ENCODE peak calls at places on chromosomes 2 and 18, in seven cellular contexts. E is fibroblast of pulmonary artery, U is HL-60, N is IMR-90, Q is right atrium auricular region, O is fibroblast of the aortic adventitia, I is tibial artery. B is an unnamed sample.

GRCh38 chr18:63890950-63891304 is 3.4 kb downstream of the SERPINB2 start:
- DNase-seq in U (no peak), O (no peak), I (no peak), N (peak; percentile 18), Q (no peak), E (peak; percentile 31), B (peak; percentile 13)

GRCh38 chr2:178152542-178152941 is 40.3 kb downstream of the RBM45 start:
- DNase-seq in U (no peak), O (no peak), N (no peak), I (no peak), Q (no peak), E (no peak), B (no peak)

GRCh38 chr2:44740678-44741077 is 200.8 kb upstream of the SIX3 start:
- DNase-seq in O (peak; percentile 35), I (no peak), Q (no peak), N (peak; percentile 12), U (no peak), E (no peak), B (no peak)

GRCh38 chr2:73907840-73908452 is 15.1 kb downstream of the ACTG2 start:
- DNase-seq in E (no peak), U (no peak), N (peak; percentile 62), I (no peak), Q (no peak), O (peak; percentile 18), B (peak; percentile 88)

GRCh38 chr2:239884875-239885274 is 140.3 kb downstream of the NDUFA10 start:
- DNase-seq in N (no peak), O (no peak), I (no peak), Q (no peak), E (no peak), U (no peak), B (no peak)

GRCh38 chr2:105763076-105763475 is 18.4 kb downstream of the NCK2 start:
- DNase-seq in E (no peak), Q (no peak), I (no peak), N (no peak), U (no peak), O (no peak), B (no peak)

GRCh38 chr18:3520230-3521085 is 70.5 kb downstream of the TGIF1 start:
- DNase-seq in I (no peak), Q (no peak), N (no peak), E (no peak), U (no peak), O (no peak), B (no peak)

GRCh38 chr18:13611616-13612110 is 114.7 kb downstream of the FAM210A start:
- DNase-seq in Q (peak; percentile 69), O (peak; percentile 53), E (peak; percentile 63), N (peak; percentile 9), I (peak; percentile 76), U (peak; percentile 63), B (peak; percentile 45)

GRCh38 chr18:48123965-48124364 is 193.5 kb upstream of the SMAD2 start:
- DNase-seq in I (no peak), N (no peak), Q (no peak), E (no peak), O (no peak), U (no peak), B (no peak)

GRCh38 chr2:26978061-26978596 is 7.7 kb downstream of the MAPRE3 start:
- DNase-seq in O (peak; percentile 29), N (no peak), Q (no peak), E (no peak), I (no peak), U (no peak), B (no peak)

GRCh38 chr2:147632193-147632592 is 212.6 kb upstream of the ACVR2A start:
- DNase-seq in O (no peak), N (no peak), U (peak; percentile 25), E (no peak), Q (no peak), I (no peak), B (no peak)

GRCh38 chr2:44172576-44172975 is 3.9 kb downstream of the PPM1B start:
- DNase-seq in Q (no peak), O (no peak), U (no peak), E (no peak), N (no peak), I (no peak), B (no peak)

GRCh38 chr2:222355860-222356259 is 57.1 kb upstream of the PAX3 start:
- DNase-seq in Q (no peak), U (no peak), I (no peak), E (no peak), O (no peak), N (no peak), B (peak; percentile 21)

GRCh38 chr2:235421618-235422017 is 72.2 kb upstream of the AGAP1 start:
- DNase-seq in U (no peak), O (no peak), E (no peak), I (no peak), Q (no peak), N (no peak), B (no peak)

GRCh38 chr2:69835666-69836065 is 6.2 kb downstream of the GMCL1 start:
- DNase-seq in I (no peak), U (no peak), Q (no peak), O (no peak), N (no peak), E (no peak), B (no peak)

GRCh38 chr2:69831354-69831905 is 2.0 kb downstream of the GMCL1 start:
- DNase-seq in O (peak; percentile 12), N (no peak), I (no peak), U (no peak), Q (no peak), E (no peak), B (peak; percentile 22)

GRCh38 chr2:69833752-69834151 is 4.3 kb downstream of the GMCL1 start:
- DNase-seq in E (no peak), Q (no peak), U (no peak), N (no peak), O (no peak), I (no peak), B (no peak)

GRCh38 chr2:69837533-69837932 is 8.1 kb downstream of the GMCL1 start:
- DNase-seq in O (no peak), N (no peak), U (no peak), I (no peak), E (no peak), Q (no peak), B (no peak)

DNA sequence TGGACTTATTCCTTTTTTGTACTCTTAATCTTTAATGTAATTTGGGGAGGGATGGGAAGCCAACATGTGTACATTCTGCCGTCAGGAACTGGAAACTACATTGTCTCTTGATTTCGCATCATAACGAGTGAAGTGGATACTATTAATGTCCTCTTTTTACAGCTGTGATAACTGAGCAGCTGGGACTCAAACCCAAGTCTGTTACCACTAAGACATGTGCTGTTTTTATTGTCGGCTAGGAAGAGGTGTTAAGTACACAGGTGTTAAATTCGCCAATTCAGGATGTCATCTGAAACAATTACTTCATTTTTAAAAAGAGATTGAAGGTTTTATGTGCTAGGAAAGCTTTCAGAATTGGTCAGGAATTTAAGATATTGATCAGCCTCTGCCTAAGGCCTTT is 6.9 kb downstream of the GMCL1 start:
- DNase-seq in O (no peak), U (no peak), Q (no peak), E (no peak), N (no peak), I (no peak), B (no peak)
- H3K4me3 ChIP-seq in O (no peak overlapping the region), U (no peak overlapping the region), Q (no peak overlapping the region), E (no peak overlapping the region), N (no peak overlapping the region), I (no peak overlapping the region), B (no peak overlapping the region)

DNA sequence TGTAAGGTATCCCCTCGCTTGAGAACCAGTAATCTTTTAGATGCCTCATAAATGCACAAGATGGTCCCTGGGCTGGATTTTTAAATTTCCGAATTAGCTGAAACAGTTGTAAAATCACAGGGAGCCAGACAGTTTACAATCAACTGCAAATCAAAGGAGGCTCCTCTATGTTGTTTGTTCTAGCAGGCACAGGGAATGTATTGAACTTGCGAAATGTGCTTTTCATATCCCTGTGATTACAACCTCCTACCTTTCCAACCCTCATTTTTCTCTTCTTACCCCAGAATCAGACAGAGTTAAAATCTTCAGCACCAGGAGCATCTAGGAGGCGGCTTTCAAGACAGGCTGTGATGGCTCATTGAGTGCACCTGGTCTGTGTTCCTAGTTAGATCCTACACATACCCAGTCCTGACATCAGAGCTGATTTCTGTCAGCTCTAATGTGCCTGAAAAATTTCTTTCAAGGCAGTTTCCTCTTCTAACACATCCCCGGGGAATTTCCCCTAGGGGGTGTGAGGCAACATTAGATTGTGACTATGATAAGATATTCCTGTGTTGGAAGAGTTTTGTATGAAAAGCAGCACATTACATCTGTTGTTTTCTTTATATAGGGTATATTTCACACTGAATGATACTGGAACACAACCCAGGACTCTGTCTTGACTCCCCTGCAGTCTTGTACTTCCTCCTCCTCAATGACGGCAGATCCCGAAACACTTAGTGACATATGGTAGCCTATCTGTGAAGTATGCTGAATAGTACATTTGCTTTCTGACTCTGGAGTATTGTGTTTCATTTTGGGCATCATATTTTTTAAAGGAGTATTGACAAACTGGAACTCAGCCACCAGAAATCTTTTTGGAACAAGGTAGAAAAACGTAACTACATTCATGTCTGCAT is 18.0 kb upstream of the CAVIN2 start:
- DNase-seq in E (peak; percentile 54), O (peak; percentile 60), N (peak; percentile 53), Q (no peak), I (no peak), U (no peak), B (peak; percentile 11)
- TF ChIP-seq CTCF in E (no peak), O (no peak), N (no peak), Q (no peak), I (no peak), U (no peak), B (no peak)

GRCh38 chr2:218796691-218797090 is 14.7 kb downstream of the CYP27A1 start:
- DNase-seq in O (no peak), I (no peak), E (no peak), N (no peak), Q (no peak), U (no peak), B (no peak)
- H3K4me3 ChIP-seq in O (no peak overlapping the region), I (no peak overlapping the region), E (no peak overlapping the region), N (no peak overlapping the region), Q (no peak overlapping the region), U (no peak overlapping the region), B (no peak overlapping the region)

DNA sequence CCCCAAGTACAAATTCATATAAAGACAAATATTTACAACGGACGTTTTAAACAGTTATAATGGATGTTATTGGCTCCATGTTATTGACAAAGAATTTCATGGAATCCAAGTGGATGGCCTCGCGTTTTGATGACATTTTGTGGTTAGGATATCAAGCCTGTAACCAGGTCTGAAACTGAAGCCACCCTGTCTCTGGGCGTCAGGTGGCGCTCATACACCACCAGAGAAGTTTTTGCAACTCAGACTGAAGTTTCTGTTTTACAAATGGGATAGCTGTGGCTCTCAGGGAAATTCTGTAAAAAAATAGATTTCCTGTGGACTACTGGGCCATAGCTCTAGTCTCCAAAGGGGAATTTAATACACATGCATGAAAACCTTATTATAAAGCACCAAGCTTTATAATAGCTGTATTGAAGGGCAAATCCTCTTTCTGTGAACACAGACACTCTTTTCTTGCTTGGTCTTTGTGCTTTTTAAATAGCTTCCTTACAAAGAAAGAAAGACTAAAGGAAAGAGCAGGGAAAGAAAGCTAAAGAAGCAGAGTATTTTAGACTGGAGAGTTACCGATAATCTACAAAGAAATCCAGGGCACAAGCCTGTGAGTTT is 86.7 kb downstream of the C18orf54 start:
- DNase-seq in U (no peak), I (no peak), N (peak; percentile 61), Q (no peak), O (peak; percentile 67), E (peak; percentile 74), B (peak; percentile 74)
- TF ChIP-seq CTCF in U (peak; percentile 82), I (peak; percentile 33), N (peak; percentile 73), Q (peak; percentile 72), O (peak; percentile 84), E (peak; percentile 91), B (peak; percentile 91)

DNA sequence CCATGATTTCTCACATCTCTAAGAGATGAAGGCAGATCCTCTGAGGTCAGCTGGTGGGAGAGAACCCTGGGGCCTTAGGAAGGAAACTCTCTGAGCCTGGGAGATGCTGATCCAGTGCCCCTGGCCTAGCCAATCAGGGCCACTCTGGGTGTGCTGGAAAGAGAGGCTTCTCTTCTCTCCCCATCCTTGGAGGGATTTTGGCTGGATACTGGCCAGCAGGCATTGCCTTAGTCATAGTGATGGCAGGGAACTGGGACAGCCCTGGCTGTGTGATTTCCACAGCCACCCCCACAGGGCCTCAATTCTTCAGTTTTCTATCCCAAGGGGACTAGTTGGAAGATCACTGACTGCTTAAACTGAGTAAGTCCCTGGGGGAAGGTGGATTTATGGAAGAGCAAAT is 26.6 kb upstream of the PLB1 start:
- DNase-seq in Q (no peak), E (peak; percentile 47), N (peak; percentile 49), O (peak; percentile 66), U (no peak), I (no peak), B (no peak)
- H3K4me3 ChIP-seq in Q (no peak overlapping the region), E (no peak overlapping the region), N (no peak overlapping the region), O (no peak overlapping the region), U (no peak overlapping the region), I (no peak overlapping the region), B (no peak overlapping the region)

B was measured in astrocyte of the spinal cord.